ENCODE peak calls at places on chromosome 9, in ten cellular contexts. Y, G, C, P, H, T, I, U, A and X are unnamed samples.

GRCh38 chr9:124343533-124344290 is 71.5 kb downstream of the PSMB7 start:
- DNase-seq in Y (no peak), G (peak; percentile 65), C (no peak), P (no peak), H (no peak), T (no peak), I (no peak), U (no peak), A (no peak), X (no peak)

GRCh38 chr9:99873531-99873930 is 32.9 kb upstream of the STX17 start:
- DNase-seq in Y (peak; percentile 18), G (no peak), C (no peak), P (no peak), H (no peak), T (no peak), I (no peak), U (no peak), A (no peak), X (no peak)

GRCh38 chr9:81717061-81717746 is 27.9 kb upstream of the TLE1 start:
- DNase-seq in Y (no peak), G (no peak), C (no peak), P (no peak), H (no peak), T (no peak), I (no peak), U (no peak), A (no peak), X (no peak)

GRCh38 chr9:104232781-104233341 is 138.8 kb downstream of the SMC2 start:
- DNase-seq in Y (no peak), G (no peak), C (no peak), P (no peak), H (no peak), T (no peak), I (no peak), U (no peak), A (no peak), X (no peak)

GRCh38 chr9:127892831-127893230 is 6.6 kb downstream of the ST6GALNAC6 start:
- DNase-seq in Y (no peak), G (no peak), C (no peak), P (no peak), H (no peak), T (no peak), I (no peak), U (no peak), A (no peak), X (no peak)

GRCh38 chr9:127448112-127448805 is 2.9 kb downstream of the RPL12 start:
- DNase-seq in Y (no peak), G (no peak), C (no peak), P (no peak), H (no peak), T (no peak), I (peak; percentile 17), U (no peak), A (no peak), X (no peak)

GRCh38 chr9:87445646-87446045 is 52.0 kb upstream of the DAPK1 start:
- DNase-seq in Y (peak; percentile 60), G (no peak), C (no peak), P (peak; percentile 51), H (no peak), T (no peak), I (peak; percentile 48), U (peak; percentile 43), A (peak; percentile 64), X (no peak)

GRCh38 chr9:13478235-13478634 is 198.7 kb upstream of the MPDZ start:
- DNase-seq in Y (no peak), G (no peak), C (no peak), P (no peak), H (no peak), T (no peak), I (no peak), U (no peak), A (no peak), X (no peak)

GRCh38 chr9:34331191-34331590 is 1.8 kb downstream of the NUDT2 start:
- DNase-seq in Y (no peak), G (no peak), C (no peak), P (no peak), H (no peak), T (no peak), I (peak; percentile 45), U (no peak), A (no peak), X (no peak)

GRCh38 chr9:34326690-34327089 is 2.4 kb downstream of the KIF24 start:
- DNase-seq in Y (no peak), G (no peak), C (no peak), P (no peak), H (no peak), T (no peak), I (no peak), U (no peak), A (no peak), X (no peak)

GRCh38 chr9:34328500-34328982 is 527 bp downstream of the KIF24 start:
- DNase-seq in Y (peak; percentile 25), G (no peak), C (peak; percentile 2), P (no peak), H (no peak), T (no peak), I (peak; percentile 76), U (no peak), A (peak; percentile 39), X (no peak)

GRCh38 chr9:34332370-34332964 is 3.1 kb downstream of the NUDT2 start:
- DNase-seq in Y (peak; percentile 36), G (no peak), C (peak; percentile 49), P (peak; percentile 15), H (no peak), T (no peak), I (peak; percentile 72), U (peak; percentile 28), A (peak; percentile 49), X (no peak)

GRCh38 chr9:34328983-34329832 is at the start of the genes KIF24 and NUDT2:
- DNase-seq in Y (peak; percentile 96), G (peak; percentile 98), C (peak; percentile 98), P (peak; percentile 89), H (peak; percentile 94), T (peak; percentile 99), I (peak; percentile 100), U (peak; percentile 100), A (peak; percentile 100), X (peak; percentile 99)
- TF ChIP-seq POLR2A in Y (peak; percentile 77), G (peak; percentile 64), C (peak; percentile 75), P (peak; percentile 89), H (peak; percentile 62), T (no peak), I (peak; percentile 89), U (peak; percentile 69), A (peak; percentile 56), X (peak; percentile 86)

GRCh38 chr9:133351908-133352634 is 4.1 kb downstream of the RPL7A start:
- DNase-seq in Y (peak; percentile 72), G (no peak), C (no peak), P (peak; percentile 38), H (no peak), T (no peak), I (peak; percentile 90), U (no peak), A (peak; percentile 76), X (no peak)

GRCh38 chr9:133351526-133351907 is 3.5 kb downstream of the RPL7A start:
- DNase-seq in Y (no peak), G (no peak), C (no peak), P (no peak), H (no peak), T (no peak), I (no peak), U (no peak), A (no peak), X (no peak)

GRCh38 chr9:133353548-133353947 is 2.7 kb downstream of the SURF1 start:
- DNase-seq in Y (no peak), G (no peak), C (no peak), P (no peak), H (no peak), T (no peak), I (peak; percentile 35), U (no peak), A (no peak), X (no peak)

GRCh38 chr9:133354766-133355165 is 1.5 kb downstream of the SURF1 start:
- DNase-seq in Y (no peak), G (no peak), C (no peak), P (no peak), H (no peak), T (no peak), I (peak; percentile 78), U (no peak), A (no peak), X (no peak)

GRCh38 chr9:133352635-133353340 is 3.5 kb downstream of the SURF1 start:
- DNase-seq in Y (no peak), G (no peak), C (no peak), P (no peak), H (no peak), T (no peak), I (peak; percentile 40), U (no peak), A (no peak), X (no peak)
- TF ChIP-seq POLR2A in Y (peak; percentile 15), G (no peak), C (no peak), P (peak; percentile 15), H (no peak), T (no peak), I (no peak), U (peak; percentile 12), A (no peak), X (no peak)

DNA sequence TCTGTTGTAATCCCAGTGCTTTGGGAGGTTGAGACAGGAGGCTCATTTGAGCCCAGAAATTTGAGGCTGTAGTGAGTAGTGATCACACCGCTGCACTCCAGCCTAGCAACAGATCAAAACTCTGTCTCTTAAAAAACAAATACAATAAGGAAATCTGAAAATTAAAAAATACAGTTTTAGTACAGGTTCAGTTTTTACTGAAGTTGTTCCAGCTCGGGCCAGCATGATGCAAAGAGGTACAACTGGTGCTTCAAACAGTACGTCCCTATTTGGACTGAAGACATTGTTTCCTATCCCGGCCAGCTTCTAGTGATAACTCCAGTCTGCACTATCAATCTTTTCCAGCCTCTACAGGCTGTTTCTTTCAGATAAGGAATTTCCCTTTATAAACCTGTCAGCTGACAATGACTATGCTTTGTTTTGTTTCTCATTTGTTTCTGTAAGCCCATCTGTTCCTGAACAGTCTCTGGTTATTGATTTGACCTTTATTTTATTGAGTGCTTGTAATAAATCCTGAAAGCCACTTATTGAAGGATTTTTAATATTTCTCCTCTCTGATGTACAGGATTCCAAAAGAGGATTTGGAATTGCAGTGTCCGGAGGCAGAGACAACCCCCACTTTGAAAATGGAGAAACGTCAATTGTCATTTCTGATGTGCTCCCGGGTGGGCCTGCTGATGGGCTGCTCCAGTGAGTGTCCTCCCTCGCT is 41.9 kb downstream of the TJP2 start:
- DNase-seq in Y (no peak), G (no peak), C (no peak), P (peak; percentile 55), H (no peak), T (no peak), I (no peak), U (no peak), A (no peak), X (no peak)
- TF ChIP-seq POLR2A in Y (no peak), G (no peak), C (no peak), P (no peak), H (no peak), T (no peak), I (no peak), U (no peak), A (no peak), X (no peak)

DNA sequence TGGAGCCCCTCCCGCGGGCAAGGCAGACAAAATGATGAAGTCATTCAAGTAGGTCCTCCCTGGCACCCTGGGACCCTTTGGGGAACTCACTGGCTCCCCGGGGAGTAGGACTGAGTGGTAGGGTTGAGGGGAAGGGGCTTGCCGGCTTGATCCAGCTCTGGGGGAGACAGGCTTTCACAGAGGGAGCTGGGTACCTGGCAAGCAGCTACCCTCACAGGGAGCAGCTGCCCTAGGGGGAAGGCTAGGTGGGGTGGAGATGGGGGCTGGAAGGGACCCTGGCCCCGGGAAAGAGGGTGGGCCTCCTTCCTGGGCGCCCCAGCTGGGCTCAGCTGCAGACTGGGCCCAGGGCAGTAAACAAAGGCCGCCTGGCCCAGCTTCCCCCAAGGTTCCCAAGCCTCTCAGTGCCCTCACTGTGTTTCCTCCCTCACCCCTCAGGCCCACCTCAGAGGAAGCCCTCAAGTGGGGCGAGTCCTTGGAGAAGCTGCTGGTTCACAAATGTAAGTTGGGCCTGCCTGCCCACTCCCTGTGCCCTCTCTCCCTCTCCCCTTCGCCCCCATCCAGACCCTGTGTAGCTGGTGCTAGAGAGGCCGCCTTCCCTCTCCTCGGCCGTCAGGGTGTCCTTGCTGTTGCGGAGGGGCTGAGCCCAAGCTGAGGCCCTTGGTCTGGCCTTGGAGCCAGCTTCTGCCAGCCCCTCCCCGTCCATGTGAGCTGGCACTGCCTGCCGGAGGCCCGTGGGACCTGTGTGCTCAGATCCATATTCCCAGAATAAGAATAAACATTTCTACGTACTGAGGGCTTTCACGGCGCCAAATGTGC is 131.2 kb downstream of the RGS3 start:
- DNase-seq in Y (no peak), G (peak; percentile 78), C (no peak), P (no peak), H (no peak), T (no peak), I (no peak), U (no peak), A (peak; percentile 81), X (peak; percentile 44)
- TF ChIP-seq POLR2A in Y (no peak), G (no peak), C (no peak), P (no peak), H (no peak), T (no peak), I (no peak), U (no peak), A (peak; percentile 22), X (no peak)